ENCODE peak calls at places on chromosomes 2 and 18, in seven cellular contexts. M is NCI-H2171 treated with DMSO at 0.1 percent for 48 hours, W is Right ventricle myocardium inferior, P is EL, B is GM23338, J is foreskin melanocyte, I is RPMI8226. R is an unnamed sample.

GRCh38 chr18:78903436-78904178 is 76.0 kb upstream of the SALL3 start:
- DNase-seq in I (no peak), B (no peak), W (no peak), M (no peak), J (no peak), P (no peak), R (no peak)

GRCh38 chr18:23924813-23925212 is 89.7 kb upstream of the TTC39C start:
- DNase-seq in P (peak), I (no peak), B (no peak), W (no peak), M (no peak), J (peak), R (no peak)

GRCh38 chr2:159292157-159292556 is 5.7 kb upstream of the WDSUB1 start:
- DNase-seq in I (no peak), M (no peak), P (no peak), J (no peak), W (no peak), B (peak), R (no peak)

GRCh38 chr18:72128649-72129048 is 415.5 kb downstream of the CBLN2 start:
- DNase-seq in M (no peak), P (no peak), W (no peak), B (peak), J (no peak), I (no peak), R (no peak)

GRCh38 chr2:174328309-174329156 is 6.2 kb upstream of the SP9 start:
- DNase-seq in J (no peak), W (no peak), I (no peak), B (peak), P (no peak), M (no peak), R (no peak)

GRCh38 chr18:49431563-49431962 is 28.9 kb downstream of the DYM start:
- DNase-seq in P (peak), M (no peak), J (no peak), W (no peak), I (no peak), B (peak), R (no peak)

GRCh38 chr2:156322681-156323211 is 9.8 kb downstream of the NR4A2 start:
- DNase-seq in J (no peak), I (no peak), B (peak), W (no peak), M (no peak), P (no peak), R (no peak)

GRCh38 chr2:221596192-221596591 is 24.1 kb upstream of the EPHA4 start:
- DNase-seq in B (no peak), J (peak), M (no peak), I (no peak), W (no peak), P (peak), R (no peak)

GRCh38 chr18:11251891-11252270 is 102.5 kb upstream of the PIEZO2 start:
- DNase-seq in M (no peak), I (no peak), B (no peak), J (no peak), P (peak), W (no peak), R (no peak)